ENCODE peak calls at places on chromosomes 12 and 14, in eight cellular contexts. O is heart right ventricle, U is GM12878, A is left ventricle myocardium inferior, T is dorsolateral prefrontal cortex, L is GM23338, F is breast epithelium, I is AG04450. B is an unnamed sample. For H3K27me3, the result is how much of the 10 kb centered on the place peaks cover.

GRCh38 chr14:94322648-94323570 is at the start of gene SERPINA6:
- DNase-seq in F (no peak), U (no peak), I (no peak), O (no peak), A (no peak), L (no peak), T (no peak), B (no peak)

GRCh38 chr12:76374395-76375020 is 26.3 kb upstream of the BBS10 start:
- DNase-seq in F (no peak), I (no peak), A (no peak), T (no peak), O (no peak), L (no peak), U (no peak), B (no peak)

GRCh38 chr12:171276-171675 is 42.7 kb downstream of the SLC6A12 start:
- DNase-seq in F (no peak), L (no peak), A (no peak), T (no peak), U (no peak), I (no peak), O (no peak), B (no peak)

GRCh38 chr14:86912689-86913088 is 1080.3 kb downstream of the GALC start:
- DNase-seq in U (no peak), O (no peak), T (no peak), F (no peak), I (no peak), L (no peak), A (no peak), B (no peak)

GRCh38 chr12:104793280-104793679 is 164.8 kb downstream of the SLC41A2 start:
- DNase-seq in U (no peak), A (no peak), F (no peak), T (no peak), O (no peak), L (no peak), I (no peak), B (no peak)

GRCh38 chr12:74983917-74984316 is 225.7 kb downstream of the KCNC2 start:
- DNase-seq in O (no peak), U (no peak), T (no peak), I (no peak), L (no peak), A (no peak), F (no peak), B (no peak)

GRCh38 chr14:31090872-31091764 is 64.9 kb upstream of the STRN3 start:
- DNase-seq in U (no peak), O (peak), I (peak), A (no peak), F (no peak), L (no peak), T (no peak), B (no peak)

GRCh38 chr14:36224176-36224575 is 47.7 kb upstream of the PTCSC3 start:
- DNase-seq in A (no peak), T (no peak), I (no peak), L (no peak), U (no peak), F (no peak), O (no peak), B (no peak)

GRCh38 chr12:56518570-56518969 is 3.0 kb upstream of the RBMS2 start:
- DNase-seq in U (no peak), O (no peak), L (no peak), A (no peak), I (no peak), T (no peak), F (no peak), B (no peak)

GRCh38 chr14:105056303-105056831 is 8.9 kb downstream of the GPR132 start:
- DNase-seq in U (no peak), I (no peak), T (no peak), A (no peak), F (no peak), O (no peak), L (peak), B (no peak)

GRCh38 chr14:46964378-46964777 is 312.8 kb upstream of the RPL10L start:
- DNase-seq in I (no peak), A (no peak), O (no peak), F (no peak), U (no peak), L (no peak), T (no peak), B (no peak)

GRCh38 chr12:53844989-53845836 is 93.4 kb upstream of the HOXC13 start:
- DNase-seq in F (peak), L (peak), I (no peak), O (no peak), U (no peak), A (no peak), T (no peak), B (no peak)

GRCh38 chr14:96888158-96888557 is 91.0 kb downstream of the VRK1 start:
- DNase-seq in T (no peak), F (no peak), A (no peak), U (peak), L (no peak), I (no peak), O (no peak), B (no peak)

GRCh38 chr14:49249022-49249421 is 337.2 kb downstream of the RPS29 start:
- DNase-seq in F (no peak), T (no peak), O (no peak), U (no peak), I (no peak), A (no peak), L (no peak), B (no peak)

GRCh38 chr14:24690492-24690891 is 56.5 kb upstream of the GZMB start:
- DNase-seq in U (no peak), O (no peak), A (no peak), L (peak), T (no peak), F (no peak), I (no peak), B (no peak)

GRCh38 chr12:48216785-48217184 is 13.7 kb upstream of the OR10AD1 start:
- DNase-seq in A (no peak), U (no peak), O (no peak), T (no peak), I (no peak), F (no peak), L (no peak), B (no peak)

GRCh38 chr14:59063259-59063658 is 125.2 kb upstream of the DAAM1 start:
- DNase-seq in L (no peak), I (no peak), U (no peak), A (no peak), T (no peak), O (no peak), F (no peak), B (no peak)

GRCh38 chr14:104467641-104468040 is 111.9 kb upstream of the C14orf180 start:
- DNase-seq in A (no peak), F (no peak), I (no peak), T (no peak), L (no peak), O (no peak), U (no peak), B (no peak)

GRCh38 chr14:99681101-99681831 is 2.8 kb upstream of the CYP46A1 start:
- DNase-seq in A (no peak), U (no peak), T (no peak), L (no peak), O (no peak), F (no peak), I (no peak), B (no peak)

GRCh38 chr14:54567634-54568561 is 970 bp downstream of the SAMD4A start:
- DNase-seq in I (no peak), F (no peak), T (peak), O (peak), A (peak), U (no peak), L (peak), B (peak)

GRCh38 chr12:12788675-12789368 is 3.4 kb downstream of the APOLD1 start:
- DNase-seq in I (peak), A (no peak), O (peak), L (peak), F (peak), T (no peak), U (no peak), B (no peak)

GRCh38 chr12:64946132-64946829 is 121.8 kb downstream of the TBC1D30 start:
- DNase-seq in F (no peak), L (no peak), I (no peak), U (no peak), A (peak), T (peak), O (peak), B (no peak)

GRCh38 chr12:9867531-9867930 is 1.6 kb downstream of the CLEC2B start:
- DNase-seq in F (no peak), L (no peak), T (no peak), I (no peak), U (no peak), O (no peak), A (no peak), B (no peak)

GRCh38 chr14:31716208-31716607 is 155.0 kb downstream of the NUBPL start:
- DNase-seq in F (no peak), I (no peak), O (no peak), U (no peak), A (no peak), L (no peak), T (no peak), B (no peak)

GRCh38 chr12:1435044-1435443 is 159.3 kb downstream of the FBXL14 start:
- DNase-seq in O (no peak), U (no peak), F (no peak), L (no peak), A (no peak), I (no peak), T (no peak), B (no peak)

GRCh38 chr14:70011098-70011497 is 131.9 kb downstream of the SMOC1 start:
- DNase-seq in T (no peak), O (no peak), L (no peak), I (no peak), F (no peak), U (no peak), A (no peak), B (no peak)

DNA sequence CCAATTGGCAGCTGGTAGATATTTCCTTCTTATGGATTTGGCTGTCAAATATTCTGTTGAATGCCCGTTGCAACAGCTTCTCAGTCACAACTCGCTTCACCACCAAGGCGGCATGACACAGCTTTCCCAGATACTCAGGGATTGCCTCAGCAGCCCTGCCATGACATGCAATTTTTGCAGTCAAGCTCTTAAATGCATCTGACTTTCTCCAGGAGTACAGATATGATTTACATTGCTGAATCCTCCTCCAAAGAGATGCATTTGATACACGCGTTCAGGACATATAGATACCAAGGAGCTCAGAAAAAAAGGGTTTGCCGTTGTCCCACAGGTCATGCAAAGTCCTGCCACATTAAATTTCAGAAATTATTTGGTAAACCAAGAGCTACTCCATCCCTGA is 6.5 kb downstream of the KRT5 start:
- DNase-seq in L (no peak), T (no peak), U (no peak), F (no peak), I (no peak), A (no peak), O (no peak), B (no peak)
- H3K27ac ChIP-seq in L (no peak), T (no peak), U (no peak), F (peak), I (no peak), A (no peak), O (no peak), B (no peak)

GRCh38 chr12:123958876-123959275 is 13.8 kb downstream of the CCDC92 start:
- DNase-seq in O (no peak), I (no peak), F (no peak), U (no peak), T (no peak), L (no peak), A (no peak), B (no peak)
- H3K27me3 ChIP-seq in O (under half), I (under half), F (under half), U (under half), T (under half), L (half or more), A (under half), B (under half)

GRCh38 chr12:49637401-49637800 is 14.0 kb downstream of the PRPF40B start:
- DNase-seq in O (no peak), I (no peak), U (no peak), L (peak), T (no peak), F (no peak), A (no peak), B (no peak)
- H3K27ac ChIP-seq in O (no peak), I (peak), U (no peak), L (peak), T (peak), F (no peak), A (peak), B (no peak)

GRCh38 chr12:62370189-62370588 is 96.4 kb upstream of the MON2 start:
- DNase-seq in L (no peak), A (no peak), I (no peak), O (no peak), T (no peak), U (no peak), F (no peak), B (no peak)
- H3K27me3 ChIP-seq in L (under half), A (under half), I (under half), O (under half), T (under half), U (under half), F (under half), B (under half)

GRCh38 chr14:102508410-102508773 is 1.2 kb downstream of the ANKRD9 start:
- DNase-seq in O (peak), I (no peak), T (no peak), U (no peak), F (no peak), A (peak), L (no peak), B (peak)
- H3K27ac ChIP-seq in O (peak), I (no peak), T (peak), U (no peak), F (peak), A (peak), L (no peak), B (peak)